ENCODE peak calls at places on chromosomes 12 and 14, in six cellular contexts. D is AG04450, B is epithelial cell of esophagus, K is progenitor cell of endocrine pancreas, X is AG10803, F is transverse colon. I is an unnamed sample.

GRCh38 chr14:61872452-61872851 is 110.2 kb downstream of the SNAPC1 start:
- DNase-seq in D (no peak), B (no peak), K (no peak), X (no peak), F (no peak), I (no peak)

GRCh38 chr12:73452672-73453469 is 1084.8 kb upstream of the ATXN7L3B start:
- DNase-seq in D (no peak), B (no peak), K (no peak), X (no peak), F (no peak), I (no peak)

GRCh38 chr12:123305160-123305559 is 33.5 kb upstream of the CDK2AP1 start:
- DNase-seq in D (no peak), B (no peak), K (no peak), X (no peak), F (no peak), I (no peak)

GRCh38 chr14:102592969-102593840 is 756 bp downstream of the RCOR1 start:
- DNase-seq in D (no peak), B (peak; percentile 33), K (peak; percentile 52), X (no peak), F (peak; percentile 50), I (peak; percentile 34)

GRCh38 chr14:78933948-78934524 is 763.9 kb downstream of the NRXN3 start:
- DNase-seq in D (peak; percentile 18), B (peak; percentile 45), K (no peak), X (peak; percentile 34), F (no peak), I (no peak)

GRCh38 chr14:57244103-57244502 is 24.6 kb downstream of the EXOC5 start:
- DNase-seq in D (no peak), B (no peak), K (no peak), X (peak; percentile 65), F (no peak), I (no peak)

GRCh38 chr14:95679148-95679547 is 7.1 kb upstream of the TCL1B start:
- DNase-seq in D (no peak), B (no peak), K (no peak), X (no peak), F (no peak), I (no peak)

GRCh38 chr12:127411981-127412380 is 855.0 kb upstream of the TMEM132C start:
- DNase-seq in D (no peak), B (no peak), K (no peak), X (no peak), F (no peak), I (no peak)

GRCh38 chr12:7966558-7966957 is 30.6 kb upstream of the SLC2A3 start:
- DNase-seq in D (no peak), B (peak; percentile 74), K (no peak), X (no peak), F (no peak), I (no peak)

GRCh38 chr14:76918176-76918750 is 92.1 kb downstream of the LRRC74A start:
- DNase-seq in D (peak; percentile 84), B (no peak), K (no peak), X (peak; percentile 96), F (peak; percentile 52), I (peak; percentile 54)

GRCh38 chr12:20624718-20625117 is 70.4 kb upstream of the SLCO1C1 start:
- DNase-seq in D (no peak), B (peak; percentile 13), K (no peak), X (peak; percentile 22), F (no peak), I (no peak)

GRCh38 chr14:50336428-50336827 is 24.3 kb downstream of the DMAC2L start:
- DNase-seq in D (no peak), B (no peak), K (no peak), X (no peak), F (no peak), I (no peak)

GRCh38 chr14:65414961-65415589 is 2.5 kb downstream of the FUT8 start:
- DNase-seq in D (peak; percentile 6), B (peak; percentile 38), K (no peak), X (peak; percentile 53), F (no peak), I (no peak)

GRCh38 chr12:106760184-106760531 is 14.3 kb upstream of the RIC8B start:
- DNase-seq in D (no peak), B (no peak), K (no peak), X (no peak), F (peak; percentile 31), I (no peak)

GRCh38 chr14:68295316-68295816 is 475.8 kb downstream of the RAD51B start:
- DNase-seq in D (no peak), B (no peak), K (no peak), X (no peak), F (peak; percentile 31), I (no peak)

GRCh38 chr12:120079352-120080042 is 37.1 kb downstream of the RAB35 start:
- DNase-seq in D (no peak), B (peak; percentile 76), K (no peak), X (no peak), F (no peak), I (no peak)

GRCh38 chr12:52952082-52952801 is 3.3 kb downstream of the KRT18 start:
- DNase-seq in D (no peak), B (peak; percentile 40), K (no peak), X (no peak), F (peak; percentile 70), I (no peak)

GRCh38 chr14:73937012-73937411 is 12.9 kb downstream of the FAM161B start:
- DNase-seq in D (no peak), B (no peak), K (no peak), X (no peak), F (no peak), I (no peak)

DNA sequence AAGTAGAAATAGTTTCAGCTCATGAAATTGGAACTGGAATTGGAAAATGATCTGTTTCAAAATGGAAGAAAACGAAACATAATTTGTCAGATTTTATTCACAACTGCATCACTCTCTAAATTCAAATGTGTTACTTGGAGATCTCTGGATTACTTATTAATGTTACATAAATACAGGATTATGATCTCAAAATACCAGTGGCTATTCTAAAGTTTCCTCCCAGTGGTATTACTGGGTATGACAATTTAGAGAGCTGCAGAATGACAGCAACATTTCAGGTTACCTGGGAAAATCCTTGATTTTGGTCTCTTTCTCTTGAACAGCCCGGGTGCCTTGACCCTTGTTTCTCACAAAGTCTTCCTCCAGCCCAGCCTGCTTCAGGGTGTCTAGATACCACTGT is 14.2 kb downstream of the FAM161B start:
- DNase-seq in D (no peak), B (peak; percentile 14), K (no peak), X (no peak), F (no peak), I (no peak)
- TF ChIP-seq CTCF in D (peak; percentile 36), B (no peak), K (peak; percentile 44), X (peak; percentile 40), F (no peak), I (peak; percentile 52)

DNA sequence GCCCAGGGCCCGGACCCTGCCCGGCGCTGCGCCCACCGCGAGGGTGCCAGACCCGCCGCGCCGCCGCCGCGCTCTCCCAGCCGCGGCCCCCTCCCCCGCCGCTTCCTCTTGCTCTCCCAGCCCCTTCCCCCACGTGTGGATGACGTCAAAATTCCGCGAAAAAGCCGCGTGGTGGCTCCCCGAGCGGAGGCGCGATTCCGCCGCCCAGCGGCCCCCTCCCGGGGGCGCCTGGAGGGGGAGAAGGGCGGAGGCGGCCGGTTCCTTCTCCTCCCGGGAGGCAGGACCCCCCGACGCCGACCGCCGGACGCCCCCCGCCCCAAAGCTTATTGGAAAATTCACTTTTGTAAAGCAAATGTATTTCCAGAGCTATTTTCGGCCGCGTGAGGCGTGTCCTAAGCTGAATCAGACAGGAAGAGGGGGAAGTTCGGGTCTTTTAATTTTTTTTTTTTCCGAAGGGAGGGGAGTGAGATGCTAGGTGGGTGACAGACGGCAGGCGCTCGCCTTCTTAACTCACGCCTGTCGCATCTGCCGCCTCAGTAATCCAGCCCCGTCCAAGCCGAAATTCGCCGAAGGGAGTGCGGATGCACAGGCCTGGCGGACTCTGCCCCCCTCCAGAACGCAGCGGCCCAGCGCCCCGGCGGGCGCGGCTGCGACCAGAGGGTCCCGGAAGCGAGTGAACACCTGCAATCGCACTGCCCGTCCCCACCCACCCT is 4.1 kb upstream of the CCND2 start:
- DNase-seq in D (no peak), B (peak; percentile 72), K (peak; percentile 80), X (no peak), F (peak; percentile 89), I (peak; percentile 84)
- TF ChIP-seq CTCF in D (peak; percentile 1), B (no peak), K (peak; percentile 30), X (no peak), F (peak; percentile 32), I (no peak)

GRCh38 chr14:64059454-64060198 is 206.8 kb downstream of the SYNE2 start:
- DNase-seq in D (no peak), B (peak; percentile 71), K (no peak), X (no peak), F (no peak), I (no peak)

GRCh38 chr14:64060199-64060545 is 207.4 kb downstream of the SYNE2 start:
- DNase-seq in D (no peak), B (peak; percentile 97), K (no peak), X (no peak), F (peak; percentile 38), I (no peak)

GRCh38 chr14:64061115-64061514 is 208.3 kb downstream of the SYNE2 start:
- DNase-seq in D (no peak), B (no peak), K (no peak), X (no peak), F (no peak), I (no peak)

GRCh38 chr14:64061706-64062105 is 208.9 kb downstream of the SYNE2 start:
- DNase-seq in D (no peak), B (peak; percentile 49), K (no peak), X (no peak), F (no peak), I (no peak)

GRCh38 chr14:64060648-64061096 is 207.9 kb downstream of the SYNE2 start:
- DNase-seq in D (no peak), B (peak; percentile 98), K (no peak), X (no peak), F (peak; percentile 42), I (no peak)
- TF ChIP-seq CTCF in D (peak; percentile 50), B (peak; percentile 76), K (peak; percentile 61), X (peak; percentile 48), F (peak; percentile 53), I (peak; percentile 52)

DNA sequence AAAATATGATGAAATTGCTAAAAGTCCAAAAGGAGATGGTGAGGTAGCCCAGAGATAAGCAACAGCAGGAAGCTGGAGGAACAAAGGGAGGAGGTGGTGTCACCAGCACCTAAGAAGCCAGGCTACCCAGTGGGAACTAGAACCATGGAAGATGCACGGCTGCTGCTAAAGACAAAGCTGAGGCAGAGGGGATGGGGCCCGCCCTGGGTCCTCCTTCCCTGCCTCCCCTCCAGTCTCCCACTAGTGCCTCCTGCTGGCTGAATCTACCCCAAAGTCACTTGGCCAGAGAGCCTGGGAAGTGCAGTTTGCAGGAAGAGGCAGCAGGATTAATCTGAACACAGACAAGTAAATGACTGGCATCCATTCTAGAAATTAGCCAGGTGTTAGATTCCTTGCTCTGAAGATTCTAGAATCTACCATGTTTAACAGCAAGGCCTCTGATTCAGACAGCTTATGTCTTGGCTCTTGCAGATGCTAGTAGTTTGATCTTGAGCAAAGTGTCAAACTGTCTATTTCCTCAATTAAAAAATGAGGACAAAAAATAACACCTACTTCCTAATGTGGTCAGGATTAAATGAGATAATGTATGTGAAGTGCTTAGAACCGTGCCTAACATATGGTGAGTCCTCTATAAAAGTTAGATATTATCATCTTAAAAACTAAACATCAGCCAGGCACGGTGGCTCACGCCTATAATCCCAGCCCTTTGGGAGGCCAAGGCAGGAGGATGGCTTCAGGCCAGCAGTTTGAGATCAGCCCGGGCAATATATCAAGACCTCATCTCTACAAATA is 5.9 kb upstream of the LRP10 start:
- DNase-seq in D (no peak), B (no peak), K (no peak), X (no peak), F (no peak), I (no peak)
- TF ChIP-seq CTCF in D (no peak), B (peak; percentile 13), K (peak; percentile 28), X (peak; percentile 19), F (no peak), I (no peak)

GRCh38 chr12:6323340-6323994 is 13.0 kb downstream of the PLEKHG6 start:
- DNase-seq in D (peak; percentile 79), B (peak; percentile 84), K (no peak), X (peak; percentile 92), F (no peak), I (no peak)
- TF ChIP-seq CTCF in D (peak; percentile 77), B (peak; percentile 55), K (peak; percentile 69), X (peak; percentile 64), F (peak; percentile 47), I (peak; percentile 19)

I was measured in mesothelial cell of epicardium.